ENCODE peak calls at places on chromosomes 13 and 19, in seven cellular contexts. X is HCT116; V is CD8-positive, alpha-beta memory T cell; S is suprapubic skin; G is fibroblast of villous mesenchyme; I is lower lobe of right lung; M is small intestine. D is an unnamed sample.

GRCh38 chr19:4704317-4704673 is 19.3 kb downstream of the DPP9 start:
- DNase-seq in X (no peak), V (no peak), S (no peak), G (no peak), I (peak), M (no peak), D (no peak)

GRCh38 chr19:21604941-21605548 is 99.6 kb downstream of the ZNF429 start:
- DNase-seq in X (no peak), V (no peak), S (no peak), G (peak), I (no peak), M (no peak), D (no peak)

GRCh38 chr19:56837492-56837891 is 3.0 kb downstream of the PEG3 start:
- DNase-seq in X (no peak), V (no peak), S (peak), G (peak), I (peak), M (no peak), D (peak)

GRCh38 chr13:107185889-107186288 is 618.0 kb upstream of the ARGLU1 start:
- DNase-seq in X (no peak), V (no peak), S (no peak), G (peak), I (no peak), M (no peak), D (no peak)

GRCh38 chr19:3098141-3098514 is 4.0 kb downstream of the GNA11 start:
- DNase-seq in X (no peak), V (no peak), S (peak), G (peak), I (no peak), M (peak), D (no peak)

GRCh38 chr19:39499082-39499642 is 415 bp downstream of the DLL3 start:
- DNase-seq in X (no peak), V (no peak), S (no peak), G (peak), I (no peak), M (no peak), D (no peak)

GRCh38 chr19:4139614-4140236 is 13.7 kb upstream of the CREB3L3 start:
- DNase-seq in X (peak), V (peak), S (peak), G (peak), I (peak), M (peak), D (peak)

GRCh38 chr19:9848060-9848459 is 12.9 kb downstream of the PIN1 start:
- DNase-seq in X (no peak), V (no peak), S (no peak), G (no peak), I (no peak), M (no peak), D (no peak)

GRCh38 chr13:41985788-41986508 is 25.0 kb upstream of the VWA8 start:
- DNase-seq in X (no peak), V (no peak), S (no peak), G (peak), I (no peak), M (no peak), D (no peak)

GRCh38 chr13:40660270-40660669 is 6.2 kb downstream of the FOXO1 start:
- DNase-seq in X (no peak), V (no peak), S (no peak), G (no peak), I (no peak), M (no peak), D (no peak)

GRCh38 chr19:45637890-45638667 is 1.1 kb downstream of the EML2 start:
- DNase-seq in X (no peak), V (no peak), S (no peak), G (peak), I (no peak), M (no peak), D (no peak)

GRCh38 chr13:71831716-71832115 is 35.3 kb downstream of the DACH1 start:
- DNase-seq in X (no peak), V (no peak), S (no peak), G (no peak), I (no peak), M (no peak), D (no peak)

GRCh38 chr19:48533770-48534169 is 18.2 kb upstream of the SULT2B1 start:
- DNase-seq in X (no peak), V (no peak), S (no peak), G (no peak), I (no peak), M (no peak), D (no peak)

GRCh38 chr19:2034729-2035589 is 16.1 kb downstream of the MKNK2 start:
- DNase-seq in X (peak), V (peak), S (peak), G (peak), I (peak), M (peak), D (no peak)

GRCh38 chr13:41356788-41357187 is 45.7 kb downstream of the NAA16 start:
- DNase-seq in X (no peak), V (peak), S (no peak), G (no peak), I (no peak), M (no peak), D (no peak)

GRCh38 chr19:55197531-55197930 is 11.8 kb downstream of the PTPRH start:
- DNase-seq in X (no peak), V (no peak), S (no peak), G (no peak), I (no peak), M (no peak), D (no peak)

GRCh38 chr13:19984430-19985218 is 26.1 kb downstream of the ZMYM2 start:
- DNase-seq in X (peak), V (no peak), S (no peak), G (peak), I (no peak), M (peak), D (no peak)

GRCh38 chr19:49790866-49791265 is 22.2 kb downstream of the FUZ start:
- DNase-seq in X (no peak), V (no peak), S (no peak), G (peak), I (no peak), M (no peak), D (no peak)

GRCh38 chr19:17775245-17775927 is 19.6 kb upstream of the B3GNT3 start:
- DNase-seq in X (no peak), V (no peak), S (no peak), G (peak), I (no peak), M (no peak), D (no peak)

GRCh38 chr13:110485604-110486003 is 75.9 kb downstream of the RAB20 start:
- DNase-seq in X (no peak), V (no peak), S (no peak), G (no peak), I (no peak), M (no peak), D (no peak)

GRCh38 chr19:41701401-41702075 is 6.9 kb upstream of the CEACAM5 start:
- DNase-seq in X (no peak), V (no peak), S (no peak), G (no peak), I (no peak), M (peak), D (no peak)

GRCh38 chr13:81540777-81541176 is 1199.9 kb upstream of the SPRY2 start:
- DNase-seq in X (no peak), V (no peak), S (no peak), G (no peak), I (no peak), M (peak), D (no peak)

GRCh38 chr19:3046621-3047306 is 15.5 kb downstream of the TLE5 start:
- DNase-seq in X (no peak), V (no peak), S (no peak), G (peak), I (peak), M (no peak), D (no peak)

GRCh38 chr19:49830766-49831165 is 12.7 kb downstream of the MED25 start:
- DNase-seq in X (no peak), V (no peak), S (no peak), G (no peak), I (no peak), M (no peak), D (no peak)

GRCh38 chr19:35856546-35857149 is at the start of gene KIRREL2:
- DNase-seq in X (no peak), V (peak), S (no peak), G (no peak), I (no peak), M (no peak), D (peak)

DNA sequence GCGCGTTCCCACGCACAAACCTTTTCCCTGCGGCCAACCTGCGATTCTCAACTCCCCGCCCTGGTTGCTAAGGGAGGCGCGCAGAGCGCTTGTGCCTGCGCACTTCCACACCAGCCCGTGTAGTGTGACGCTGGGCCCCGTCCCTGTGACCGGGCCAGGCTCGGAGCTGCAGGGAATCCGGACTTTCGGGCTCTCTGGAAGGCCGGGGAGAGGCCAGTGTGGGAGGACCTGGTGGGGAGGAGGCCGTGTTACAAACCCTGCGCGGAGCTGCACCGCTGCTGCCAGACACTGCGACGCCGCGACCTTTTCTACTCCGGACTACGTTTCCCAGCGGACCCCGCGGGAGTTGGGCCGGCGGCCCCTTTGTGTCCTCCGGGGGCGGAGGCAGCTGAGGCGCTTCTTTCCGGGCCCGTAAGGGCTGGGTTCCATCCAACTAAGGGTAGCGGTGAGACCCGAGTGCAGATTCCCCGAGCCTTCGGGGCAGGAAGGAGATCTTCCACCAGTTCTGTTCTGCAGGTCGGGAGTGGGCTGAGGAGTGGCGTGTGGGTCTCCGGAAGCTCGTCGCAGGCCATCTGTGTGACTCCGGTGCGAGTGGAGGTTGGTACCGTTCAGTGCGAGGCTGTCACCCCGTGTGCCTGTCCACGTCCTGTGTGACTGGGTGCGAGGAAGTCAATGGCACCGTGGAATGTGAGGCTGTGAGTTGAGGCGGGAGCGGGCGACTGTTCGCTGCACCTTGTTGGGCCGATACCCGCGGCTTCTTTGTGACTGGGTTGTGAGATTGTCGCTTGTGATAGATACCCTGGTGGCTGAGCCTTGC is at the start of gene ZNF570:
- DNase-seq in X (no peak), V (peak), S (peak), G (peak), I (peak), M (peak), D (peak)
- H3K4me3 ChIP-seq in X (no peak), V (peak), S (peak), G (peak), I (peak), M (peak), D (peak)

GRCh38 chr19:7638802-7639465 is 2.0 kb downstream of the STXBP2 start:
- DNase-seq in X (no peak), V (no peak), S (no peak), G (no peak), I (no peak), M (no peak), D (no peak)

GRCh38 chr19:7635670-7636069 is 1.2 kb upstream of the STXBP2 start:
- DNase-seq in X (no peak), V (no peak), S (no peak), G (no peak), I (no peak), M (no peak), D (no peak)

GRCh38 chr19:7637374-7638256 is 705 bp downstream of the STXBP2 start:
- DNase-seq in X (no peak), V (no peak), S (no peak), G (peak), I (peak), M (peak), D (no peak)

GRCh38 chr19:7636317-7636690 is 606 bp upstream of the STXBP2 start:
- DNase-seq in X (no peak), V (no peak), S (no peak), G (no peak), I (no peak), M (no peak), D (no peak)

DNA sequence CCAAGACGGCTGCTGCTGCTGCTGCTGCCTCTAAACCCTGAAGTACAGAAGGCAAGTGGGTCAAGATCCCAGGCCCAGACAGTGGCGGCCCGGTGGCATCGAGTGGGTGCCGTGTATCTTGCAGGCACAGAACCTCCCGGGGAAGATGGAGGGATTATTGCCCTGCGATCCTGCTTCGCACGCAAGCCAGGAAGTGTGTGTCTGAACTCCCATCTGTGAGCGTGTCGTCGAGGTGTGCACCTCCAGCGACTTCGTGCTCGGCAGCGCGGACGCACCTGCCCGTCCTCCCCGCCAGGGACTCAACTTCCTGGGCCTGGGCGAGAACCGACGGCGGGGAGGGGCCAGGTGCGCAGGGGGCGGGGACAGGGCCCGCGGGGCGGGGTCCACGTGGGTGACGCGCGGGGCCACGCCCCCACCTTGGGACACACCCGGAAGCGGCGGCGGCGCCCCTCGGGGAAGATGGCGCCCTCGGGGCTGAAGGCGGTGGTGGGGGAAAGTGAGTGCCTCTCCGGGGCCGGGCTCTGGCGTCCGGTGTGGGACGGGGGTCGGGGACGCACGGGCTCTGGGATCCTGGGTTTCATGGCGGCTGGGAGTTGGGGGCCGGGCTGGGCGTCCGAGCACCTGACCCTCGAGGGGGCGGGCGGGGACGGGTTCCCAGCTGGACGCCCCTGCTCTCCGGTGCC is at the start of gene STXBP2:
- DNase-seq in X (peak), V (peak), S (no peak), G (peak), I (peak), M (peak), D (peak)
- H3K4me3 ChIP-seq in X (peak), V (peak), S (peak), G (peak), I (peak), M (peak), D (peak)

GRCh38 chr19:37930416-37930815 is 23.4 kb downstream of the SIPA1L3 start:
- DNase-seq in X (no peak), V (no peak), S (no peak), G (no peak), I (peak), M (peak), D (no peak)

GRCh38 chr19:37929512-37929911 is 22.5 kb downstream of the SIPA1L3 start:
- DNase-seq in X (no peak), V (no peak), S (no peak), G (no peak), I (no peak), M (peak), D (no peak)

GRCh38 chr19:37933965-37934364 is 27.0 kb downstream of the SIPA1L3 start:
- DNase-seq in X (no peak), V (no peak), S (no peak), G (no peak), I (no peak), M (peak), D (no peak)

GRCh38 chr19:37932985-37933953 is 26.3 kb downstream of the SIPA1L3 start:
- DNase-seq in X (no peak), V (no peak), S (no peak), G (no peak), I (no peak), M (peak), D (peak)

DNA sequence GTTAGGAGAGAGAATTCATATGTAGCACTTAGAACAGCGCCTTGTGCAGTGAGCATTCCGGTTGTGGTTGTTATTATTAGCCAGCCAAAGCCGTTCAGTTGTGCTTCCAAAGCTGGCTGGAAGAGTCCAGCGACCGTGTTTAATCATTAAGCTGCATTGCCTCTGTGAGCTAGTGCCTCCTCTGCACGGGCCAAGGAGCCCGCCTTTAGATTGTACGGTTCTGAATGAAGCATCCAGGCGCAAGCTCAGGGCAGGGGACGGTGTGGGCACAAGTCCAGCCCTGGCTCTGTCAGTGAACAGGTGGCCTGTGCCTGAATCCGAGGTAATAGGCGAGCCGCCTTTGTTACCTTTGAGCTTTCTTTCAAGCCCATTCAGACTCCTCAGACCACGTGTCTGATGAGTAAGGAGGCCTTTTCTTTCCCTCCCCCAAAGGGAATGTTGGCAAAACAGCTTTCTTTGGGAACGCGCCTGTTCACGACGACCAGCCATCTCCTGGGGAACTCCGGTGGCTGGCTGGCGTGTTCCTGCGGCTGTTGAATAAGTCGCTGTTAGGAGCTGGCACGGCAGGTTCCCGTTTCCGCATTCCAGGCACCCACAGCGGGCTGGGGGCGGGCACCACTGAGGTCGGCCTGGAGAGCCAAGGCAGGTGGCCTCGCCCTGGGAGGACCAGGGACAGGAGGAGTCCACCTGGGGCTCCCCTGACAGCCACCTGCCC is 25.1 kb downstream of the SIPA1L3 start:
- DNase-seq in X (peak), V (no peak), S (peak), G (peak), I (peak), M (peak), D (peak)
- H3K4me3 ChIP-seq in X (peak), V (no peak), S (peak), G (peak), I (peak), M (peak), D (peak)

GRCh38 chr13:46355088-46355468 is 32.0 kb downstream of the RUBCNL start:
- DNase-seq in X (no peak), V (no peak), S (no peak), G (no peak), I (no peak), M (no peak), D (no peak)
- H3K4me3 ChIP-seq in X (no peak), V (no peak), S (no peak), G (no peak), I (no peak), M (no peak), D (no peak)